ENCODE peak calls at places on chromosomes 1 and 21, in ten cellular contexts. D is H9, B is cardiac muscle cell, L is tibial nerve, S is upper lobe of right lung, U is heart left ventricle, A is lower lobe of right lung, G is pancreas, N is uterus, K is heart right ventricle. C is an unnamed sample.

GRCh38 chr21:42234464-42235241 is 15.7 kb downstream of the ABCG1 start:
- DNase-seq in B (peak), A (peak), N (peak), G (peak), U (peak), S (peak), L (no peak), D (peak), K (peak), C (no peak)

GRCh38 chr1:67850151-67850551 is 16.9 kb upstream of the GNG12 start:
- DNase-seq in K (no peak), S (no peak), D (no peak), U (no peak), N (no peak), B (peak), A (no peak), G (no peak), L (no peak), C (no peak)

GRCh38 chr1:111733183-111733995 is 5.8 kb downstream of the INKA2 start:
- DNase-seq in K (peak), B (peak), L (no peak), S (no peak), D (no peak), G (no peak), N (peak), A (peak), U (peak), C (peak)

GRCh38 chr21:39344848-39345247 is 4.0 kb downstream of the HMGN1 start:
- DNase-seq in G (no peak), B (no peak), K (no peak), N (no peak), U (no peak), D (no peak), S (no peak), L (no peak), A (no peak), C (no peak)

GRCh38 chr1:54124472-54124871 is 28.3 kb downstream of the CDCP2 start:
- DNase-seq in L (no peak), S (peak), K (no peak), B (no peak), D (no peak), G (peak), A (no peak), N (no peak), U (no peak), C (no peak)

GRCh38 chr1:40856656-40857302 is 5.4 kb downstream of the CITED4 start:
- DNase-seq in B (no peak), N (no peak), S (no peak), L (no peak), A (no peak), D (no peak), U (no peak), K (no peak), G (no peak), C (no peak)

GRCh38 chr1:203097001-203097400 is 11.2 kb upstream of the MYOG start:
- DNase-seq in N (no peak), U (no peak), A (no peak), K (no peak), B (no peak), G (no peak), L (no peak), S (no peak), D (no peak), C (no peak)

GRCh38 chr1:85933901-85934300 is 222.7 kb downstream of the COL24A1 start:
- DNase-seq in S (no peak), N (no peak), G (no peak), K (no peak), A (no peak), D (no peak), U (no peak), L (no peak), B (peak), C (no peak)

GRCh38 chr1:156598125-156598524 is 3.2 kb downstream of the GPATCH4 start:
- DNase-seq in D (no peak), L (no peak), N (no peak), U (no peak), S (no peak), K (no peak), A (no peak), G (peak), B (no peak), C (no peak)

GRCh38 chr1:230979389-230979716 is 459 bp downstream of the ARV1 start:
- DNase-seq in N (no peak), B (no peak), S (no peak), L (no peak), K (no peak), U (no peak), G (no peak), D (no peak), A (no peak), C (no peak)

GRCh38 chr21:36135391-36136094 is 664 bp downstream of the CBR3 start:
- DNase-seq in K (peak), B (peak), N (peak), U (peak), D (peak), L (peak), A (peak), G (peak), S (peak), C (peak)

GRCh38 chr1:182297312-182297711 is 94.3 kb downstream of the GLUL start:
- DNase-seq in D (no peak), L (no peak), K (no peak), G (no peak), A (no peak), B (no peak), S (no peak), N (no peak), U (no peak), C (no peak)

GRCh38 chr21:42165901-42166300 is 53.0 kb upstream of the ABCG1 start:
- DNase-seq in S (peak), B (no peak), A (no peak), N (no peak), L (no peak), G (no peak), K (no peak), U (no peak), D (no peak), C (no peak)

GRCh38 chr1:61081637-61082335 is 575 bp upstream of the NFIA start:
- DNase-seq in S (peak), U (peak), L (no peak), N (peak), G (peak), A (peak), K (peak), D (peak), B (peak), C (no peak)

GRCh38 chr1:19385869-19386591 is 73.9 kb downstream of the SLC66A1 start:
- DNase-seq in U (peak), S (no peak), L (peak), N (peak), G (no peak), B (peak), D (no peak), K (peak), A (peak), C (peak)

GRCh38 chr1:59522925-59523505 is 226.1 kb downstream of the FGGY start:
- DNase-seq in G (no peak), K (no peak), A (no peak), L (no peak), U (no peak), D (no peak), S (no peak), B (no peak), N (no peak), C (no peak)

GRCh38 chr1:25549273-25550154 is 6.1 kb downstream of the LDLRAP1 start:
- DNase-seq in G (no peak), A (peak), B (peak), U (peak), D (no peak), N (no peak), K (peak), S (peak), L (no peak), C (no peak)

GRCh38 chr1:59474496-59474895 is 177.6 kb downstream of the FGGY start:
- DNase-seq in S (no peak), B (no peak), U (no peak), A (no peak), G (no peak), D (no peak), K (no peak), L (no peak), N (no peak), C (no peak)

GRCh38 chr1:172427191-172427590 is 6.7 kb downstream of the C1orf105 start:
- DNase-seq in S (no peak), L (no peak), G (no peak), A (no peak), U (no peak), N (no peak), K (no peak), B (no peak), D (no peak), C (no peak)

GRCh38 chr1:21922103-21923014 is 14.8 kb downstream of the HSPG2 start:
- DNase-seq in L (no peak), N (peak), S (no peak), U (no peak), A (no peak), G (no peak), D (peak), K (no peak), B (no peak), C (no peak)
- H3K27ac ChIP-seq in L (peak), N (peak), S (peak), U (peak), A (peak), G (no peak), D (no peak), K (peak), B (peak), C (peak)

GRCh38 chr21:27703806-27704205 is 736.9 kb upstream of the ADAMTS5 start:
- DNase-seq in L (no peak), B (no peak), K (no peak), U (no peak), G (no peak), A (no peak), N (peak), D (no peak), S (no peak), C (no peak)

GRCh38 chr21:27704567-27705166 is 737.8 kb upstream of the ADAMTS5 start:
- DNase-seq in B (no peak), L (no peak), U (no peak), A (no peak), D (no peak), S (no peak), G (no peak), N (peak), K (no peak), C (no peak)

GRCh38 chr21:27695246-27695645 is 728.4 kb upstream of the ADAMTS5 start:
- DNase-seq in S (no peak), L (no peak), B (no peak), A (no peak), U (no peak), D (no peak), K (no peak), G (no peak), N (no peak), C (no peak)

GRCh38 chr21:27700974-27701614 is 734.2 kb upstream of the ADAMTS5 start:
- DNase-seq in B (peak), U (peak), G (peak), S (peak), L (peak), N (peak), A (peak), K (peak), D (peak), C (peak)
- H3K27ac ChIP-seq in B (no peak), U (no peak), G (no peak), S (no peak), L (no peak), N (peak), A (no peak), K (no peak), D (no peak), C (no peak)

GRCh38 chr1:205585835-205586785 is 45.7 kb downstream of the ELK4 start:
- DNase-seq in D (peak), K (no peak), B (no peak), L (no peak), A (no peak), U (no peak), G (no peak), S (peak), N (no peak), C (peak)
- H3K27ac ChIP-seq in D (no peak), K (no peak), B (no peak), L (no peak), A (no peak), U (no peak), G (no peak), S (no peak), N (no peak), C (no peak)

DNA sequence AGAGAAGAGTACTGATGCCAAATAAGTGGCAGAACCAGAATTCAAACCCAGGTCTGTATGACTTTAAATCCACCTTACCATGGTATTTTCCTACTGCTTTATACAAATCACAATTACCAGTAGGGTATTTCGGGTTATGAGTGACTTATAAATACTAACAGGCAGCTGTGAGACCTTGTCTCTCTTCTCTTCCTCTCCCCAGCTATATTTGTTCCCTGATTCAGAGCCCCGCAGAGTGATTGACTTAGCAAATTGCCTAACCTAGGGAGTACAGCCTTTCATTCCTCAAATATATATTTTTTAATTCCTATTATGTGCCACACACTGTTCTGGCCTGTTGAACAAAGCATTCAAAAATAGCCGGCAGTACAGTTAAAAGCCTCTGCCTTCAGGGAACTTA is 168.0 kb downstream of the CLEC20A start:
- DNase-seq in U (no peak), G (no peak), K (no peak), A (no peak), D (no peak), B (no peak), L (no peak), S (no peak), N (no peak), C (no peak)
- H3K27ac ChIP-seq in U (no peak), G (no peak), K (no peak), A (no peak), D (no peak), B (no peak), L (no peak), S (no peak), N (no peak), C (no peak)

DNA sequence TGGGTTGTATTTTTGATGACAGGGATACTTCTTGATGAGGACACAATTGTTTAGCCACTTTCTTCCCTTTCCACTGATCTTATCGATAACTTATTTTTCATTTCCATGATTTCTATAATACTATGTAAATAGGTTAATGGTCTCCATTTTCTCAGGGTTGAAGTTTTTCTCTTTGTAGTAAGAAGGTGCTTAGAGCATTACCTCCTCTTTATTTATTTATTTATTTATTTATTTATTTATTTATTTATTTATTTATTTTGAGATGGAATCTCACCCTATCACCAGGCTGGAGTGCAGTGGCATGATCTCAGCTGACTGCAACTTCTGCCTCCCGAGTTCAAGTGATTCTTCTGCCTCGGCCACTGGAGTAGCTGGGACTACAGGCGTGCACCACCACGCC is 70.4 kb downstream of the UBE4B start:
- DNase-seq in B (no peak), L (no peak), D (no peak), K (no peak), G (no peak), N (no peak), A (no peak), S (no peak), U (no peak), C (no peak)
- H3K27ac ChIP-seq in B (no peak), L (no peak), D (no peak), K (no peak), G (no peak), N (no peak), A (no peak), S (no peak), U (no peak), C (no peak)

GRCh38 chr1:47557086-47557866 is 119.4 kb downstream of the FOXD2 start:
- DNase-seq in D (no peak), S (no peak), K (no peak), A (no peak), N (no peak), G (no peak), U (no peak), L (no peak), B (no peak), C (no peak)

GRCh38 chr1:47554901-47555300 is 117.1 kb downstream of the FOXD2 start:
- DNase-seq in S (no peak), K (no peak), G (no peak), A (no peak), B (no peak), U (no peak), L (no peak), D (no peak), N (no peak), C (no peak)

GRCh38 chr1:47554082-47554481 is 116.2 kb downstream of the FOXD2 start:
- DNase-seq in L (no peak), A (no peak), G (no peak), N (no peak), K (no peak), B (no peak), U (no peak), D (no peak), S (no peak), C (no peak)

GRCh38 chr1:47555307-47555706 is 117.5 kb downstream of the FOXD2 start:
- DNase-seq in D (no peak), U (no peak), B (no peak), K (no peak), A (no peak), L (no peak), S (no peak), G (no peak), N (no peak), C (no peak)

DNA sequence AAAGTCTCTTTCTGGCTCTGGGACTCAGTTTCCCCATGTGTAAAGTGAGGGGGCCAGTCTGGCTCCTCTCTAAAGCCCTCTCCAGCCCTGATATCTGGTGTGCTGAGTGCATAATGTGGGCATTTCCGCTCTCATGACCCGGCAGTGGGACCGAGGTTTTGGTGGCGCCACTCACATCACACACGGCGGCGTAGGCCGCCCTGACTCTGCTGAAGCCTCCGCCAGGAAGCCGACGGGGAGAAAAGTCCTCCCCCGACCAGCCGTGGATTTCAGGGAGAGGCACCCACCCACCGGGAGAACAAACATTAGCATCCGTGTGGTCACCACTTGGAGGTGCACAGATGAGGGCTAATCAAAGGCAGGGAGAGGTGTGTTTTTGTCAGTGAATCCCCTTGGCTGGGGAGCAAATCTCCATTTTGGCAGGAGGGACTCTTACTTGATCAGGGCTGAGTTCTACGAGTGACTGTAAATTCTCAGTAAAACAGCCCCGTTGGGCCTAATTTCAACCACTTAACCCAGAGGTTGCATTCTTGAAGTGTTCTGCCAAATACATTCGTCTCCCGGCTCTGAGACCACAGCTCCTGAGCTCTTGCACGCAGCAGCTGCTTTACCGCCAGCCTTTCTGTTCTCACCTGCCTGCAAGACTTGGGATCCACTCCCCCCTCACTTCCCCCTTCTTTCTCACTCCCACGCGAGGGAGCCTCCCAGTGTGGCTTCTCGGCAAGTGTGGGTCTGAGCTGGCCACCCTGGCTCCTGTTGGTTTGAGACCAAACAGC is 118.2 kb downstream of the FOXD2 start:
- DNase-seq in S (no peak), B (no peak), K (no peak), G (no peak), N (no peak), D (no peak), U (no peak), A (no peak), L (no peak), C (no peak)
- H3K27ac ChIP-seq in S (no peak), B (no peak), K (no peak), G (no peak), N (no peak), D (no peak), U (no peak), A (no peak), L (peak), C (no peak)

DNA sequence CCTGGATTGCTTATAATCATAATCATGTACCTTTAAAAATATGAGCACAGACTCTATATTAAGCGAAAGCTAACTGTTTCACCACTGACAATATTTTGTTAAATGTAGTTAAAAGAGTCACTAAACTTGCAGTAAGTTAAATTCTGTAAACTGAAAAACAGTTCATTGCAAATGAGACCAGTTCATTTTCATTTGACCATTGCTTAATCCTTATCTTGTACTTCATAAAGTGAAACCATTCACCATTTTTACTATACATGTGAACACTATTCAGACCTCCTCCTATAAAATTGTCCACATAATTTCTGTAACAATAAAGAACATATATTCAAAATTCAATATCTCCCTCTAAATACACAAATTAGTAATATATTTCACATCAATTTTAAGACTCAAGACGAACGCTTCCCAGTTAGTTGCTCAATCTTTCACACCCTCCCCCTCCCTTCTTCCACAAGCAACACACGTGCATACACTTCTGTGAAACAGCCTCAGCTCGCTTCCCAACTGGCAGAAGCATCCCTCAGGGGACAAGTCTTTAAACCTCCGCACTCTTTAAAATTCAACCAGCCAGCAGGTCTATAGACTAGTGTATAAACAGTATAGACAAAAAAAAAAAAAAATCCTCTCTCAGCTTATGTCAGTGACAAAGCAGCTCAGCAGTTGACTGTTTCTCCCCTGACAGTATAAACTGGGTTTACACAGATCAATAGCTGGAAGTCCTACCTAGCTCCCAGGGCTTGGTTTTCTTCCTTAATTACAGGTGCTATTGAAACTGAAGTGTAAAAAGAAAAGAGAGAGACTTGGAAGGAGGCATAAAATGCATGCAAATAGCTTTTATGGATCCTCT is 99.6 kb downstream of the DENND1B start:
- DNase-seq in G (no peak), B (peak), U (peak), S (no peak), A (peak), D (no peak), N (peak), K (peak), L (no peak), C (no peak)
- H3K27ac ChIP-seq in G (no peak), B (no peak), U (no peak), S (no peak), A (no peak), D (no peak), N (no peak), K (no peak), L (no peak), C (no peak)

GRCh38 chr21:34536820-34537219 is 24.8 kb upstream of the KCNE1 start:
- DNase-seq in S (no peak), L (no peak), U (no peak), B (peak), A (no peak), K (no peak), N (no peak), D (no peak), G (no peak), C (no peak)
- H3K27ac ChIP-seq in S (no peak), L (peak), U (no peak), B (peak), A (no peak), K (peak), N (no peak), D (no peak), G (no peak), C (no peak)

DNA sequence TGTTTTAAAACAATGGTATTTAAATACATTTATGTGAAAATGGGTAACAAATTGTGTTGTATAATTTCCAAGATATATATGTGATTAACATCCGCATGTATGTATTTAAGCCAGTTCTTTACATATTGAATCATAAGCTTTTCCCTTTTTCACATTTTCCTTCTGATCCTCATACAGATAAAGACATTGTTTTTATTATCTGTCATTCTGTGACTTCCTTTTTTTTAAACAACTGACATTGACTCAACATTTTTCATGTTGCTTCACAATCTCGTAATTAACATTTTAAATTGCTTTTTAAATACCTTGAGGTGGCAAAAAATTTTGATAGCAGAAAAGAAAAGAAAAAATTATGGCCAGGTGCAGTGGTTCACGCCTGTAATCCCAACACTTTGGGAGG is 1.4 kb downstream of the STXBP3 start:
- DNase-seq in A (no peak), K (no peak), N (no peak), G (no peak), L (no peak), U (no peak), B (no peak), D (no peak), S (no peak), C (no peak)
- H3K27ac ChIP-seq in A (peak), K (no peak), N (peak), G (no peak), L (peak), U (peak), B (no peak), D (no peak), S (no peak), C (peak)

C was measured in coronary artery.